ENCODE peak calls at places on chromosomes 13 and 19, in six cellular contexts. Q is bronchial epithelial cell; S is stimulated activated CD4-positive, alpha-beta T cell treated with anti-CD3 and anti-CD28 coated beads, Interleukin-1b, Interleukin-23, amount 100 ng/mL, for 24 hours; L is posterior cingulate gyrus; E is substantia nigra; V is T-helper 1 cell. A is an unnamed sample.

GRCh38 chr19:44955500-44956439 is 590 bp downstream of the CLPTM1 start:
- DNase-seq in Q (peak), S (no peak), L (no peak), E (no peak), V (peak), A (no peak)

GRCh38 chr19:35195822-35196221 is 32.7 kb downstream of the FAM187B start:
- DNase-seq in Q (no peak), S (no peak), L (no peak), E (no peak), V (no peak), A (peak)

GRCh38 chr19:42024622-42025111 is 30.6 kb upstream of the ATP1A3 start:
- DNase-seq in Q (no peak), S (no peak), L (no peak), E (no peak), V (no peak), A (no peak)

GRCh38 chr13:77810430-77810829 is 108.2 kb downstream of the EDNRB start:
- DNase-seq in Q (peak), S (no peak), L (no peak), E (no peak), V (peak), A (no peak)

GRCh38 chr13:106343831-106344230 is 191.6 kb downstream of the EFNB2 start:
- DNase-seq in Q (no peak), S (no peak), L (no peak), E (no peak), V (no peak), A (no peak)

GRCh38 chr19:1315470-1316166 is 29.9 kb downstream of the EFNA2 start:
- DNase-seq in Q (no peak), S (no peak), L (peak), E (no peak), V (no peak), A (no peak)

GRCh38 chr19:39843919-39844793 is 2.0 kb downstream of the FBL start:
- DNase-seq in Q (peak), S (no peak), L (no peak), E (no peak), V (peak), A (peak)

GRCh38 chr13:98648141-98648540 is 71.2 kb upstream of the STK24 start:
- DNase-seq in Q (no peak), S (no peak), L (no peak), E (no peak), V (no peak), A (no peak)

A was measured in renal cortical epithelial cell.